ENCODE peak calls at places on chromosomes 1 and 21, in ten cellular contexts. C, F, R, W, X, Z, U, M, O and H are unnamed samples.

GRCh38 chr1:186768906-186769305 is 59.8 kb upstream of the PLA2G4A start:
- DNase-seq in U (no peak), F (no peak), Z (no peak), W (no peak), M (no peak), R (no peak), X (no peak), C (no peak), O (no peak), H (no peak)

GRCh38 chr1:202086579-202087350 is 36.0 kb upstream of the GPR37L1 start:
- DNase-seq in R (peak), W (no peak), C (no peak), Z (peak), M (no peak), O (peak), U (no peak), X (no peak), F (no peak), H (no peak)

GRCh38 chr1:114458208-114458777 is 52.7 kb downstream of the TRIM33 start:
- DNase-seq in C (peak), W (no peak), O (no peak), R (peak), Z (peak), M (no peak), F (peak), U (no peak), X (peak), H (no peak)

GRCh38 chr1:40794048-40794447 is 10.5 kb downstream of the KCNQ4 start:
- DNase-seq in Z (no peak), R (no peak), W (no peak), U (no peak), C (no peak), O (no peak), X (no peak), F (no peak), M (no peak), H (no peak)

GRCh38 chr1:199931666-199932377 is 95.7 kb upstream of the NR5A2 start:
- DNase-seq in F (no peak), M (no peak), R (no peak), W (no peak), Z (peak), O (no peak), X (no peak), C (no peak), U (no peak), H (peak)

GRCh38 chr1:157377216-157377821 is 175.0 kb downstream of the FCRL5 start:
- DNase-seq in F (peak), U (no peak), W (no peak), O (no peak), M (no peak), C (no peak), R (no peak), Z (peak), X (peak), H (no peak)

GRCh38 chr1:221693087-221693486 is 48.8 kb downstream of the DUSP10 start:
- DNase-seq in W (no peak), F (no peak), X (no peak), R (no peak), C (no peak), Z (no peak), M (no peak), U (no peak), O (no peak), H (no peak)

GRCh38 chr1:165539908-165540307 is 3.9 kb upstream of the LRRC52 start:
- DNase-seq in C (no peak), W (no peak), U (no peak), R (no peak), F (no peak), O (no peak), Z (no peak), M (no peak), X (no peak), H (no peak)

GRCh38 chr1:10980094-10980577 is 32.3 kb upstream of the TARDBP start:
- DNase-seq in W (peak), Z (peak), C (peak), X (peak), U (peak), R (peak), O (peak), F (peak), M (no peak), H (peak)

GRCh38 chr1:21337931-21338567 is 47.8 kb upstream of the ECE1 start:
- DNase-seq in Z (peak), X (peak), F (no peak), U (peak), C (no peak), R (peak), W (no peak), O (no peak), M (no peak), H (peak)

DNA sequence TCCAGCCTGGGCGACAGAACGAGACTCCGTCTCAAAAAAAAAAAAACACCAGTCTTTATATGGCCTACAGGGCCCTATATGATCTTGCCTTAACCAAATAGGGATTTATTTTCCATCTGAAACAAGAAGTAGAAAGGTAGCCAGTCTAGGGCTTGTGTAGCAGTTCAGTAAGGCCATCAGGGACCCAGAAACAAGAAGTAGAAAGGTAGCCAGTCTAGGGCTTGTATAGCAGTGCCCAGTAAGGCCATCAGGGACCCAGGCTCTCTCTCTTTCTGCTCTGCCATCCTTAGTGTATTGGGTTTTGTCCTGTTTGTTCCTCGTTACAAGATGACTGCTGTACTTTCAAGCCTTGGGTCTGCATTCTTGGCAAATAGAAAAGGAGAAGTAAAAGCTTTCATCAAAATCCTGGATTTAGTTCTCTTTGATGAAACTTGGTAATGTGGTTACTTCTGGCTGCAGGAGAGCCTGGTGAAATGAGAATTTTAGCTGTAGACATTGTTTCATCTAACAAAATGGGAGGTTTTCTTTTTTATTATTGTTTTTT is 46.1 kb downstream of the PKN2 start:
- DNase-seq in U (no peak), W (no peak), F (no peak), O (no peak), Z (no peak), C (no peak), R (no peak), X (no peak), M (no peak), H (no peak)
- H3K27ac ChIP-seq in U (no peak), W (no peak), F (no peak), O (peak), Z (no peak), C (no peak), R (no peak), X (peak), M (no peak), H (no peak)

GRCh38 chr21:45452696-45453307 is 47.8 kb downstream of the COL18A1 start:
- DNase-seq in C (no peak), O (no peak), M (no peak), R (no peak), Z (no peak), X (no peak), W (no peak), F (no peak), U (no peak), H (no peak)
- H3K27ac ChIP-seq in C (peak), O (no peak), M (no peak), R (no peak), Z (no peak), X (no peak), W (no peak), F (no peak), U (no peak), H (no peak)

GRCh38 chr1:167512262-167512661 is 6.1 kb downstream of the CD247 start:
- DNase-seq in C (no peak), Z (no peak), M (no peak), O (no peak), X (no peak), R (no peak), U (no peak), F (no peak), W (no peak), H (no peak)

GRCh38 chr1:167511374-167511986 is 6.8 kb downstream of the CD247 start:
- DNase-seq in X (no peak), O (no peak), F (no peak), R (no peak), M (no peak), W (no peak), C (no peak), U (no peak), Z (no peak), H (no peak)

GRCh38 chr1:167509587-167509986 is 8.7 kb downstream of the CD247 start:
- DNase-seq in M (no peak), U (no peak), Z (no peak), R (no peak), X (no peak), F (no peak), W (no peak), C (no peak), O (no peak), H (no peak)

GRCh38 chr1:167510880-167511279 is 7.4 kb downstream of the CD247 start:
- DNase-seq in W (no peak), U (no peak), M (no peak), X (no peak), R (no peak), O (no peak), Z (no peak), F (no peak), C (no peak), H (no peak)

GRCh38 chr1:167510244-167510643 is 8.1 kb downstream of the CD247 start:
- DNase-seq in F (no peak), C (no peak), U (no peak), X (no peak), W (no peak), M (no peak), R (no peak), Z (no peak), O (no peak), H (no peak)
- H3K27ac ChIP-seq in F (no peak), C (no peak), U (no peak), X (no peak), W (no peak), M (no peak), R (no peak), Z (no peak), O (no peak), H (no peak)

GRCh38 chr21:45991606-45992301 is 10.2 kb downstream of the COL6A1 start:
- DNase-seq in M (no peak), X (no peak), F (no peak), R (no peak), C (no peak), W (no peak), Z (no peak), O (no peak), U (peak), H (peak)

GRCh38 chr21:45990741-45991605 is 9.4 kb downstream of the COL6A1 start:
- DNase-seq in X (no peak), Z (no peak), M (no peak), F (no peak), O (no peak), R (no peak), U (peak), W (no peak), C (no peak), H (peak)

GRCh38 chr21:45989355-45990048 is 7.9 kb downstream of the COL6A1 start:
- DNase-seq in U (peak), X (no peak), M (peak), R (no peak), O (no peak), Z (no peak), C (no peak), F (no peak), W (no peak), H (peak)

GRCh38 chr21:45988366-45989347 is 7.1 kb downstream of the COL6A1 start:
- DNase-seq in W (no peak), X (no peak), M (peak), R (no peak), U (peak), Z (no peak), O (no peak), F (no peak), C (no peak), H (peak)

GRCh38 chr21:45990049-45990711 is 8.6 kb downstream of the COL6A1 start:
- DNase-seq in W (no peak), Z (no peak), X (no peak), R (no peak), F (no peak), M (no peak), O (no peak), C (no peak), U (peak), H (peak)
- H3K27ac ChIP-seq in W (peak), Z (no peak), X (peak), R (no peak), F (no peak), M (no peak), O (no peak), C (no peak), U (peak), H (no peak)